ENCODE peak calls at places on chromosomes 11 and 22, in four cellular contexts. A is thoracic aorta, Z is body of pancreas, G is stomach. K is an unnamed sample.

GRCh38 chr11:128482512-128483191 is 104.7 kb downstream of the ETS1 start:
- DNase-seq in A (no peak), Z (no peak), G (no peak), K (no peak)

GRCh38 chr22:46609175-46609690 is 11.0 kb upstream of the GRAMD4 start:
- DNase-seq in A (no peak), Z (no peak), G (peak; percentile 92), K (no peak)

GRCh38 chr11:67535577-67535976 is 12.3 kb upstream of the CABP2 start:
- DNase-seq in A (no peak), Z (no peak), G (no peak), K (no peak)

GRCh38 chr11:80261776-80262175 is 820.9 kb upstream of the TENM4 start:
- DNase-seq in A (no peak), Z (no peak), G (no peak), K (no peak)

GRCh38 chr11:104830080-104830479 is 68.2 kb downstream of the CASP12 start:
- DNase-seq in A (no peak), Z (no peak), G (no peak), K (no peak)

GRCh38 chr22:28983788-28984441 is 77.7 kb downstream of the C22orf31 start:
- DNase-seq in A (no peak), Z (no peak), G (no peak), K (peak; percentile 39)

GRCh38 chr11:44813401-44813800 is 86.6 kb downstream of the TSPAN18 start:
- DNase-seq in A (no peak), Z (no peak), G (no peak), K (peak; percentile 57)

GRCh38 chr11:32331098-32331497 is 104.2 kb downstream of the WT1 start:
- DNase-seq in A (no peak), Z (no peak), G (no peak), K (no peak)

GRCh38 chr22:30301995-30302809 is 12.9 kb upstream of the CASTOR1 start:
- DNase-seq in A (no peak), Z (no peak), G (peak; percentile 44), K (no peak)

GRCh38 chr11:44778200-44779100 is 51.7 kb downstream of the TSPAN18 start:
- DNase-seq in A (no peak), Z (no peak), G (no peak), K (no peak)

GRCh38 chr22:35212020-35212419 is 45.3 kb upstream of the HMGXB4 start:
- DNase-seq in A (no peak), Z (peak; percentile 22), G (peak; percentile 31), K (no peak)

GRCh38 chr11:108009497-108010360 is 1.0 kb downstream of the CUL5 start:
- DNase-seq in A (no peak), Z (no peak), G (peak; percentile 27), K (no peak)

GRCh38 chr11:89347071-89347470 is 144.1 kb downstream of the NOX4 start:
- DNase-seq in A (no peak), Z (no peak), G (no peak), K (no peak)

GRCh38 chr11:42251984-42252383 is 792.5 kb upstream of the LRRC4C start:
- DNase-seq in A (no peak), Z (no peak), G (no peak), K (no peak)

GRCh38 chr22:35219012-35219411 is 38.3 kb upstream of the HMGXB4 start:
- DNase-seq in A (no peak), Z (no peak), G (no peak), K (no peak)

GRCh38 chr11:17775035-17775348 is 40.4 kb downstream of the KCNC1 start:
- DNase-seq in A (no peak), Z (no peak), G (no peak), K (no peak)
- H3K4me1 ChIP-seq in A (no peaks in the 10 kb centered on the region), Z (peaks cover 4% of the 10 kb centered on the region), G (no peaks in the 10 kb centered on the region), K (no peaks in the 10 kb centered on the region)

DNA sequence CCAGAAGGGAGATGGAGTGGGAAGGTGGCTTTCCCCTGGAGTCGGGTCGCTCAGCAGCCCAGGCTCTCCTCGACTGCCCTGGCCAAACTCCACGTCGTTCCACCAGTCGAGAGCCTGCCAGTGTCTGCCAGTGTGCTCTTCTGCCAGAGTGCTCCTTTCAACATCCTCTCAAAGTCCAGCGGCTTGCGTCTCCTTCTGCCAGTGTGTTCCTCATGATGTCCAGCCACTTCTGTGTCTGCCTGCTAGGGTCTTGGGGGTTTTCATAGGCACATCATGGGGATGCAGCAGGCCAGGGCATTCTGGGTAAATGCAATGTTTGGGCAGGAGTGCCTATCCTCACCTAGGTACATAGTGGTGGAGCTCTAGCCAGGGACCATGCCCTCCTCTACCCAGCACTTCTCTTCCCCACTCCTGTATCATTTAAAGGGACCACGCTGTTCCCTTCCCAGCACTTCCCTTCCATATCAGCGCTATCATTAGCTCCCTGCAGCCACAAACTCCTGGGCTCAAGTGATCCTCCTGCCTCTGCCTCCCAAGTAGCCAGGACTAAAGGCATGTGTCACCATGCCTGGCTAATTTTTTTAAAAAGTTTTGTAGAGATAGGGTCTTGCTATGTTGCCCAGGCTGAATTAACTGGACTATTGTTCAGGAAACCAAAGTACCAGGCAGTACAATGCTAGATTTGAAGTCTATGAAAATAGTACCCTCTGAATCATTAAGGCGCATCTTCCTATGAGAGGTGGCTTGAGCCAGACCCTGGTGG is 62.9 kb upstream of the CLDN5 start:
- DNase-seq in A (no peak), Z (no peak), G (no peak), K (no peak)
- H3K4me1 ChIP-seq in A (no peaks in the 10 kb centered on the region), Z (no peaks in the 10 kb centered on the region), G (no peaks in the 10 kb centered on the region), K (no peaks in the 10 kb centered on the region)

DNA sequence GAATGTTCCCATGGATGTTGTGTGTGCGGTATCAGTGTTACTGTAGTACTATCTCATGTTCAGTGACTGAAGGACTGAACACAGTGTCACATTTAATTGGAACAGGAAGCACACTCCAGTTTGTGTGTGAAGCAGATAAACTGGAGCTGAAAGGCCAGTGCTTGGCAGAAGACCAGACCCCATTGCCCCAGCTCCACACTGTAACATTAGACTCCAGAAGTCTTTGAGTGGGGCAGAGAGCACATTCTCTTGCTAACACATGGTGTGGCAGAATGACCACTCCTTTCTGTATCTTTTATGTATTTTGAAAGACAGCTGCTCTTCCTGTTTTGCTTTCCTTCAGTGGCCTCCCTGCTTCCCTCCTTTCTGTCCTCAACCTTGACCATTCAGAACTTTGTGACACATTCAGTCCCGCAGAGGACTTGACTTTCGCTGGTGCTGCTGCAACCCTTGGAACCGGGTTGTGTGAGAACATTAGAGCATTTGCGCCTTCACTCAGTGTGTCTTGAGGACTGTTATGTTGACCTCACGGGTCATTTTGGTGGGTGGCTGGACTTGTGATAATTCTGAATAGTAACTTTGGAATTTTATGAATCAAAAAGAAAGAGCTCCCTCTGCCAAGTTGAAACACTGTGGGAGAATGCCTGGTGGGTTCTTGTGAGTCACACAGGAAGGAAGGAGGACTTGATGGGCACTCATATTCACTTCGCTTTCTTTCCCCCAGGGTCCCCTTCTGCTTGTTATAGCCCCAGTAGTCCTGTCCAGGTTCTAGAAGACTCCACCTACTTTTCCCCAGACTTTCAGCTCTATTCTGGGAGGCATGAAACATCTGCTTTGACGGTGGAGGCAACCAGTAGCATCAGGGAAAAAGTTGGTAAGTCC is 26.4 kb downstream of the AMOTL1 start:
- DNase-seq in A (peak; percentile 72), Z (peak; percentile 77), G (peak; percentile 77), K (peak; percentile 60)
- H3K4me1 ChIP-seq in A (peaks cover 61% of the 10 kb centered on the region), Z (peaks cover 74% of the 10 kb centered on the region), G (peaks cover 53% of the 10 kb centered on the region), K (peaks cover 12% of the 10 kb centered on the region)

GRCh38 chr22:39468487-39469325 is 11.9 kb downstream of the MGAT3 start:
- DNase-seq in A (no peak), Z (no peak), G (no peak), K (no peak)

GRCh38 chr22:39469681-39470461 is 13.1 kb downstream of the MGAT3 start:
- DNase-seq in A (no peak), Z (no peak), G (no peak), K (no peak)

GRCh38 chr22:39467390-39467901 is 10.6 kb downstream of the MGAT3 start:
- DNase-seq in A (no peak), Z (no peak), G (no peak), K (no peak)

GRCh38 chr22:39470462-39471335 is 13.9 kb downstream of the MGAT3 start:
- DNase-seq in A (no peak), Z (no peak), G (no peak), K (no peak)

DNA sequence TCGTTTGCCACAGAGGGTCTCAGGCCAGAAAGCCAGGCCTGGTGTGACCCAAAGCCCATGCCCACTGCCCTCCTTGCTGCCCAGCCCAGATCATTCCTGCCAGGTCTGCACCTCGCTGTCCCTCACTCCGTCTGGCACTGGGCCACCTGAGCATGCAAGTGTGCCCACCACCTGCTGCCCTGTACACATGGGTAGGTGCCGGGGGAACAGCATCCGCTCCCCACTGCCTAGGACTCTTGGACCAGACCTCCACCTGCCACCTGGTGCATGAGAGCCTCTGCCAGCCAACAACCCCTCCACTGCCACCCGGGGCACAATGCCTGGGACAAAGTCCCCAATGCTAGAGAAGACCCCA is 12.5 kb downstream of the MGAT3 start:
- DNase-seq in A (no peak), Z (no peak), G (no peak), K (no peak)
- H3K4me1 ChIP-seq in A (no peaks in the 10 kb centered on the region), Z (peaks cover 21% of the 10 kb centered on the region), G (peaks cover 68% of the 10 kb centered on the region), K (peaks cover 36% of the 10 kb centered on the region)